ENCODE peak calls at places on chromosomes 12 and 14, in five cellular contexts. One of them, this sample, is unnamed.

GRCh38 chr12:75666126-75666979 is 154.9 kb upstream of the KRR1 start:
- DNase-seq in lung microvascular endothelial cell: no peak
- DNase-seq in activated T-helper 9 cell treated with anti-CD3 and anti-CD28 coated beads, Interleukin-2, amount 50 U/mL, for 16 hours: no peak
- DNase-seq in stimulated activated CD4-positive, alpha-beta T cell treated with anti-CD3 and anti-CD28 coated beads, Interleukin-12 subunit alpha, Interleukin-12 subunit beta, amount 100 ng/mL, for 48 hours: no peak
- DNase-seq in left colon: no peak
- DNase-seq in this sample: no peak

GRCh38 chr12:110039085-110039807 is 9.1 kb downstream of the C12orf76 start:
- DNase-seq in lung microvascular endothelial cell: peak; percentile 83
- DNase-seq in activated T-helper 9 cell treated with anti-CD3 and anti-CD28 coated beads, Interleukin-2, amount 50 U/mL, for 16 hours: no peak
- DNase-seq in stimulated activated CD4-positive, alpha-beta T cell treated with anti-CD3 and anti-CD28 coated beads, Interleukin-12 subunit alpha, Interleukin-12 subunit beta, amount 100 ng/mL, for 48 hours: no peak
- DNase-seq in left colon: peak; percentile 30
- DNase-seq in this sample: no peak

GRCh38 chr14:31510222-31510621 is 22.4 kb upstream of the GPR33 start:
- DNase-seq in lung microvascular endothelial cell: peak; percentile 24
- DNase-seq in activated T-helper 9 cell treated with anti-CD3 and anti-CD28 coated beads, Interleukin-2, amount 50 U/mL, for 16 hours: no peak
- DNase-seq in stimulated activated CD4-positive, alpha-beta T cell treated with anti-CD3 and anti-CD28 coated beads, Interleukin-12 subunit alpha, Interleukin-12 subunit beta, amount 100 ng/mL, for 48 hours: no peak
- DNase-seq in left colon: no peak
- DNase-seq in this sample: peak; percentile 34

GRCh38 chr12:42873401-42873800 is 283.9 kb upstream of the PRICKLE1 start:
- DNase-seq in lung microvascular endothelial cell: no peak
- DNase-seq in activated T-helper 9 cell treated with anti-CD3 and anti-CD28 coated beads, Interleukin-2, amount 50 U/mL, for 16 hours: no peak
- DNase-seq in stimulated activated CD4-positive, alpha-beta T cell treated with anti-CD3 and anti-CD28 coated beads, Interleukin-12 subunit alpha, Interleukin-12 subunit beta, amount 100 ng/mL, for 48 hours: no peak
- DNase-seq in left colon: no peak
- DNase-seq in this sample: no peak

GRCh38 chr12:127485528-127485927 is 781.4 kb upstream of the TMEM132C start:
- DNase-seq in lung microvascular endothelial cell: no peak
- DNase-seq in activated T-helper 9 cell treated with anti-CD3 and anti-CD28 coated beads, Interleukin-2, amount 50 U/mL, for 16 hours: no peak
- DNase-seq in stimulated activated CD4-positive, alpha-beta T cell treated with anti-CD3 and anti-CD28 coated beads, Interleukin-12 subunit alpha, Interleukin-12 subunit beta, amount 100 ng/mL, for 48 hours: no peak
- DNase-seq in left colon: no peak
- DNase-seq in this sample: no peak

GRCh38 chr14:104317500-104317805 is 179.1 kb downstream of the KIF26A start:
- DNase-seq in lung microvascular endothelial cell: no peak
- DNase-seq in activated T-helper 9 cell treated with anti-CD3 and anti-CD28 coated beads, Interleukin-2, amount 50 U/mL, for 16 hours: no peak
- DNase-seq in stimulated activated CD4-positive, alpha-beta T cell treated with anti-CD3 and anti-CD28 coated beads, Interleukin-12 subunit alpha, Interleukin-12 subunit beta, amount 100 ng/mL, for 48 hours: no peak
- DNase-seq in left colon: peak; percentile 1
- DNase-seq in this sample: no peak

GRCh38 chr14:98382662-98383061 is 889.3 kb downstream of the BCL11B start:
- DNase-seq in lung microvascular endothelial cell: no peak
- DNase-seq in activated T-helper 9 cell treated with anti-CD3 and anti-CD28 coated beads, Interleukin-2, amount 50 U/mL, for 16 hours: no peak
- DNase-seq in stimulated activated CD4-positive, alpha-beta T cell treated with anti-CD3 and anti-CD28 coated beads, Interleukin-12 subunit alpha, Interleukin-12 subunit beta, amount 100 ng/mL, for 48 hours: no peak
- DNase-seq in left colon: no peak
- DNase-seq in this sample: no peak

GRCh38 chr14:61334197-61334701 is 12.9 kb downstream of the PRKCH start:
- DNase-seq in lung microvascular endothelial cell: no peak
- DNase-seq in activated T-helper 9 cell treated with anti-CD3 and anti-CD28 coated beads, Interleukin-2, amount 50 U/mL, for 16 hours: no peak
- DNase-seq in stimulated activated CD4-positive, alpha-beta T cell treated with anti-CD3 and anti-CD28 coated beads, Interleukin-12 subunit alpha, Interleukin-12 subunit beta, amount 100 ng/mL, for 48 hours: no peak
- DNase-seq in left colon: no peak
- DNase-seq in this sample: no peak

GRCh38 chr14:103090481-103091020 is 4.0 kb upstream of the EXOC3L4 start:
- DNase-seq in lung microvascular endothelial cell: no peak
- DNase-seq in activated T-helper 9 cell treated with anti-CD3 and anti-CD28 coated beads, Interleukin-2, amount 50 U/mL, for 16 hours: no peak
- DNase-seq in stimulated activated CD4-positive, alpha-beta T cell treated with anti-CD3 and anti-CD28 coated beads, Interleukin-12 subunit alpha, Interleukin-12 subunit beta, amount 100 ng/mL, for 48 hours: no peak
- DNase-seq in left colon: no peak
- DNase-seq in this sample: no peak

GRCh38 chr14:99539503-99539902 is 58.3 kb downstream of the CCNK start:
- DNase-seq in lung microvascular endothelial cell: peak; percentile 75
- DNase-seq in activated T-helper 9 cell treated with anti-CD3 and anti-CD28 coated beads, Interleukin-2, amount 50 U/mL, for 16 hours: no peak
- DNase-seq in stimulated activated CD4-positive, alpha-beta T cell treated with anti-CD3 and anti-CD28 coated beads, Interleukin-12 subunit alpha, Interleukin-12 subunit beta, amount 100 ng/mL, for 48 hours: no peak
- DNase-seq in left colon: no peak
- DNase-seq in this sample: no peak

GRCh38 chr12:66877886-66878285 is 199.0 kb upstream of the GRIP1 start:
- DNase-seq in lung microvascular endothelial cell: no peak
- DNase-seq in activated T-helper 9 cell treated with anti-CD3 and anti-CD28 coated beads, Interleukin-2, amount 50 U/mL, for 16 hours: no peak
- DNase-seq in stimulated activated CD4-positive, alpha-beta T cell treated with anti-CD3 and anti-CD28 coated beads, Interleukin-12 subunit alpha, Interleukin-12 subunit beta, amount 100 ng/mL, for 48 hours: no peak
- DNase-seq in left colon: no peak
- DNase-seq in this sample: no peak

GRCh38 chr12:18644564-18644963 is 93.2 kb downstream of the PLCZ1 start:
- DNase-seq in lung microvascular endothelial cell: no peak
- DNase-seq in activated T-helper 9 cell treated with anti-CD3 and anti-CD28 coated beads, Interleukin-2, amount 50 U/mL, for 16 hours: no peak
- DNase-seq in stimulated activated CD4-positive, alpha-beta T cell treated with anti-CD3 and anti-CD28 coated beads, Interleukin-12 subunit alpha, Interleukin-12 subunit beta, amount 100 ng/mL, for 48 hours: no peak
- DNase-seq in left colon: no peak
- DNase-seq in this sample: no peak

GRCh38 chr12:120654656-120655055 is 14.2 kb downstream of the CABP1 start:
- DNase-seq in lung microvascular endothelial cell: no peak
- DNase-seq in activated T-helper 9 cell treated with anti-CD3 and anti-CD28 coated beads, Interleukin-2, amount 50 U/mL, for 16 hours: no peak
- DNase-seq in stimulated activated CD4-positive, alpha-beta T cell treated with anti-CD3 and anti-CD28 coated beads, Interleukin-12 subunit alpha, Interleukin-12 subunit beta, amount 100 ng/mL, for 48 hours: no peak
- DNase-seq in left colon: no peak
- DNase-seq in this sample: no peak

GRCh38 chr12:108611884-108612415 is 14.1 kb upstream of the TMEM119 start:
- DNase-seq in lung microvascular endothelial cell: peak; percentile 68
- DNase-seq in activated T-helper 9 cell treated with anti-CD3 and anti-CD28 coated beads, Interleukin-2, amount 50 U/mL, for 16 hours: peak; percentile 42
- DNase-seq in stimulated activated CD4-positive, alpha-beta T cell treated with anti-CD3 and anti-CD28 coated beads, Interleukin-12 subunit alpha, Interleukin-12 subunit beta, amount 100 ng/mL, for 48 hours: no peak
- DNase-seq in left colon: peak; percentile 35
- DNase-seq in this sample: peak; percentile 47

GRCh38 chr12:21336656-21337055 is 1.9 kb upstream of the SLCO1A2 start:
- DNase-seq in lung microvascular endothelial cell: no peak
- DNase-seq in activated T-helper 9 cell treated with anti-CD3 and anti-CD28 coated beads, Interleukin-2, amount 50 U/mL, for 16 hours: no peak
- DNase-seq in stimulated activated CD4-positive, alpha-beta T cell treated with anti-CD3 and anti-CD28 coated beads, Interleukin-12 subunit alpha, Interleukin-12 subunit beta, amount 100 ng/mL, for 48 hours: no peak
- DNase-seq in left colon: no peak
- DNase-seq in this sample: no peak

GRCh38 chr14:37580146-37580545 is 14.9 kb downstream of the FOXA1 start:
- DNase-seq in lung microvascular endothelial cell: peak; percentile 19
- DNase-seq in activated T-helper 9 cell treated with anti-CD3 and anti-CD28 coated beads, Interleukin-2, amount 50 U/mL, for 16 hours: no peak
- DNase-seq in stimulated activated CD4-positive, alpha-beta T cell treated with anti-CD3 and anti-CD28 coated beads, Interleukin-12 subunit alpha, Interleukin-12 subunit beta, amount 100 ng/mL, for 48 hours: no peak
- DNase-seq in left colon: no peak
- DNase-seq in this sample: no peak